ENCODE peak calls at places on chromosomes 16 and 17, in ten cellular contexts. B, Z, W, J, D, M, P, V, A and G are unnamed samples.

GRCh38 chr17:74059471-74059870 is 144.0 kb upstream of the RPL38 start:
- DNase-seq in A (no peak), V (no peak), J (no peak), M (no peak), W (no peak), B (no peak), D (no peak), Z (no peak), P (no peak), G (peak)

GRCh38 chr17:50689251-50689650 is 18.5 kb downstream of the ANKRD40 start:
- DNase-seq in P (no peak), Z (no peak), A (no peak), M (no peak), W (no peak), J (no peak), D (no peak), B (no peak), V (no peak), G (no peak)

GRCh38 chr16:83211711-83212110 is 584.9 kb downstream of the CDH13 start:
- DNase-seq in B (no peak), V (no peak), W (no peak), D (no peak), J (no peak), P (no peak), M (no peak), Z (no peak), A (no peak), G (no peak)

GRCh38 chr17:67322039-67322787 is 44.2 kb downstream of the PSMD12 start:
- DNase-seq in P (no peak), V (no peak), J (no peak), B (no peak), Z (no peak), A (no peak), D (no peak), W (no peak), M (peak), G (no peak)

GRCh38 chr17:249236-249993 is 68.0 kb upstream of the DOC2B start:
- DNase-seq in B (peak), W (no peak), J (no peak), D (no peak), A (no peak), V (no peak), M (no peak), P (no peak), Z (no peak), G (peak)

GRCh38 chr17:57211543-57211942 is 44.8 kb upstream of the MSI2 start:
- DNase-seq in M (no peak), A (no peak), B (no peak), P (no peak), V (no peak), W (no peak), D (no peak), J (no peak), Z (no peak), G (no peak)

GRCh38 chr16:88434746-88435145 is 18.3 kb upstream of the ZFPM1 start:
- DNase-seq in W (no peak), P (no peak), D (no peak), V (no peak), J (no peak), B (no peak), A (no peak), Z (no peak), M (no peak), G (no peak)

GRCh38 chr17:7336240-7337175 is at the start of gene ACAP1:
- DNase-seq in Z (no peak), V (no peak), W (peak), B (no peak), A (no peak), M (no peak), J (no peak), P (peak), D (no peak), G (no peak)

GRCh38 chr17:75406222-75406615 is 741 bp upstream of the GRB2 start:
- DNase-seq in D (no peak), A (no peak), Z (no peak), P (no peak), V (no peak), J (no peak), W (no peak), M (no peak), B (no peak), G (peak)

GRCh38 chr16:74186589-74186988 is 110.0 kb upstream of the PSMD7 start:
- DNase-seq in J (peak), B (no peak), Z (no peak), D (no peak), P (no peak), A (no peak), M (no peak), W (no peak), V (no peak), G (no peak)

GRCh38 chr17:78490156-78490555 is 87.0 kb downstream of the DNAH17 start:
- DNase-seq in M (no peak), W (no peak), A (no peak), D (no peak), V (no peak), J (no peak), Z (no peak), B (no peak), P (no peak), G (no peak)

GRCh38 chr17:61247438-61247837 is 152.2 kb upstream of the TBX2 start:
- DNase-seq in Z (no peak), A (no peak), V (no peak), D (no peak), P (no peak), M (no peak), J (peak), B (no peak), W (no peak), G (no peak)

GRCh38 chr17:80528521-80528920 is 16.1 kb upstream of the RPTOR start:
- DNase-seq in J (no peak), D (no peak), P (no peak), Z (no peak), W (no peak), V (no peak), B (no peak), M (no peak), A (no peak), G (no peak)

GRCh38 chr17:68101992-68102758 is 66.6 kb downstream of the KPNA2 start:
- DNase-seq in J (no peak), W (peak), D (no peak), A (no peak), P (no peak), B (no peak), Z (no peak), V (no peak), M (no peak), G (no peak)

GRCh38 chr16:10877472-10877946 is 507 bp downstream of the CIITA start:
- DNase-seq in B (no peak), Z (no peak), A (no peak), P (no peak), J (no peak), V (no peak), W (no peak), D (no peak), M (no peak), G (no peak)

GRCh38 chr17:61209524-61209923 is 190.1 kb upstream of the TBX2 start:
- DNase-seq in Z (no peak), V (no peak), A (no peak), B (no peak), J (no peak), W (no peak), M (no peak), D (no peak), P (no peak), G (no peak)

GRCh38 chr17:48487221-48487620 is 43.6 kb downstream of the HOXB1 start:
- DNase-seq in J (no peak), B (no peak), D (no peak), P (no peak), Z (no peak), A (no peak), W (no peak), V (no peak), M (no peak), G (no peak)

GRCh38 chr17:72125742-72126141 is 4.9 kb downstream of the SOX9 start:
- DNase-seq in P (no peak), W (no peak), D (no peak), J (no peak), A (no peak), M (no peak), V (no peak), B (no peak), Z (no peak), G (no peak)

GRCh38 chr16:88772871-88773811 is 11.9 kb downstream of the PIEZO1 start:
- DNase-seq in V (no peak), W (no peak), D (no peak), J (peak), A (no peak), B (no peak), Z (peak), P (no peak), M (no peak), G (no peak)

GRCh38 chr17:76458580-76459490 is 5.9 kb upstream of the UBE2O start:
- DNase-seq in W (no peak), J (no peak), D (no peak), P (no peak), Z (no peak), B (no peak), A (no peak), V (no peak), M (no peak), G (no peak)

GRCh38 chr17:28744104-28744801 is 442 bp downstream of the TRAF4 start:
- DNase-seq in D (no peak), A (no peak), V (no peak), B (peak), W (peak), J (no peak), P (no peak), Z (no peak), M (no peak), G (no peak)

GRCh38 chr16:574021-574760 is 4.4 kb downstream of the PIGQ start:
- DNase-seq in W (no peak), J (no peak), A (no peak), P (no peak), B (no peak), V (no peak), M (no peak), Z (no peak), D (no peak), G (no peak)

GRCh38 chr16:68764866-68765265 is 27.8 kb downstream of the CDH1 start:
- DNase-seq in D (no peak), J (no peak), B (no peak), A (no peak), M (no peak), P (peak), W (no peak), V (no peak), Z (no peak), G (no peak)

GRCh38 chr17:1124238-1124699 is 55.5 kb downstream of the ABR start:
- DNase-seq in Z (no peak), M (no peak), B (no peak), J (no peak), A (no peak), D (no peak), P (no peak), V (no peak), W (no peak), G (no peak)

GRCh38 chr17:37103191-37103590 is 154.4 kb downstream of the AATF start:
- DNase-seq in M (no peak), W (no peak), B (no peak), Z (no peak), D (no peak), V (no peak), J (no peak), P (no peak), A (no peak), G (no peak)